ENCODE peak calls at places on chromosomes 12 and 14, in four cellular contexts. One of them, this sample, is unnamed. For H3K27me3 and H3K9me3, the result is how much of the 10 kb centered on the place peaks cover.

GRCh38 chr12:6372403-6373003 is 2.9 kb downstream of the SCNN1A start:
- DNase-seq in fibroblast of lung: peak
- DNase-seq in heart left ventricle: no peak
- DNase-seq in ovary: peak
- DNase-seq in this sample: no peak

GRCh38 chr12:51591020-51591901 is at the start of gene SCN8A:
- DNase-seq in fibroblast of lung: peak
- DNase-seq in heart left ventricle: peak
- DNase-seq in ovary: peak
- DNase-seq in this sample: no peak

GRCh38 chr12:12890815-12891645 is at the start of gene GPRC5A:
- DNase-seq in fibroblast of lung: peak
- DNase-seq in heart left ventricle: peak
- DNase-seq in ovary: peak
- DNase-seq in this sample: peak

GRCh38 chr14:104277416-104278213 is 139.2 kb downstream of the KIF26A start:
- DNase-seq in fibroblast of lung: no peak
- DNase-seq in heart left ventricle: peak
- DNase-seq in ovary: peak
- DNase-seq in this sample: no peak

GRCh38 chr12:44859998-44860689 is 16.0 kb downstream of the NELL2 start:
- DNase-seq in fibroblast of lung: no peak
- DNase-seq in heart left ventricle: no peak
- DNase-seq in ovary: no peak
- DNase-seq in this sample: no peak

GRCh38 chr14:90193925-90194324 is 62.4 kb upstream of the PSMC1 start:
- DNase-seq in fibroblast of lung: no peak
- DNase-seq in heart left ventricle: no peak
- DNase-seq in ovary: no peak
- DNase-seq in this sample: no peak

GRCh38 chr14:55309761-55310365 is 38.6 kb downstream of the FBXO34 start:
- DNase-seq in fibroblast of lung: no peak
- DNase-seq in heart left ventricle: no peak
- DNase-seq in ovary: no peak
- DNase-seq in this sample: no peak

GRCh38 chr12:90199008-90199407 is 490.4 kb upstream of the ATP2B1 start:
- DNase-seq in fibroblast of lung: peak
- DNase-seq in heart left ventricle: no peak
- DNase-seq in ovary: no peak
- DNase-seq in this sample: no peak

GRCh38 chr14:58100735-58101368 is 51.2 kb downstream of the ARMH4 start:
- DNase-seq in fibroblast of lung: peak
- DNase-seq in heart left ventricle: no peak
- DNase-seq in ovary: no peak
- DNase-seq in this sample: no peak

GRCh38 chr14:76829650-76830421 is 3.6 kb downstream of the LRRC74A start:
- DNase-seq in fibroblast of lung: no peak
- DNase-seq in heart left ventricle: peak
- DNase-seq in ovary: no peak
- DNase-seq in this sample: peak

GRCh38 chr14:25394791-25395391 is 344.9 kb upstream of the STXBP6 start:
- DNase-seq in fibroblast of lung: no peak
- DNase-seq in heart left ventricle: no peak
- DNase-seq in ovary: no peak
- DNase-seq in this sample: no peak

GRCh38 chr12:42725839-42726238 is 136.3 kb upstream of the PRICKLE1 start:
- DNase-seq in fibroblast of lung: peak
- DNase-seq in heart left ventricle: no peak
- DNase-seq in ovary: no peak
- DNase-seq in this sample: no peak

GRCh38 chr14:79543966-79544365 is 667.3 kb downstream of the DIO2 start:
- DNase-seq in fibroblast of lung: peak
- DNase-seq in heart left ventricle: no peak
- DNase-seq in ovary: no peak
- DNase-seq in this sample: no peak

GRCh38 chr12:34397591-34398365 is 375.5 kb downstream of the ALG10 start:
- DNase-seq in fibroblast of lung: no peak
- DNase-seq in heart left ventricle: peak
- DNase-seq in ovary: peak
- DNase-seq in this sample: peak

DNA sequence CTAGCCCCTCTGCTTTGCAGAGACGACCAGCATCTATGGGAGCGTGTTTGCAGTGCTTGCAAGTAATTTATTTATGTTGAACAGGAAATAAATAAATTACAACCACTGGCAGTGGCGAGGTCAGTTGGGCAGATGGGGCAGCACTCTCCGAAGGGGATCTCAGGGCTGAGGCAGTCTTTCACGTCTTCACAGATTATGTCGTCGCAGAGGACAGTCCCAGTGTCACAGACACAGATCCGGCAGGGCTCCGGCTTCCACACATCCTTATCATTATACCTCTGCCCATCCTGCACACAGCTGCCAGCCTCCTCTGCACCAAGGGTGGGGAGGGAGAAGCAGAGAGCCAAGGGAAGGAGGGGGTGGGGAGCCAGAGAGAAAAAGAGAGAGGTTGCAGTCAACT is 4.5 kb downstream of the COL2A1 start:
- DNase-seq in fibroblast of lung: no peak
- DNase-seq in heart left ventricle: no peak
- DNase-seq in ovary: peak
- DNase-seq in this sample: no peak
- H3K27me3 ChIP-seq in fibroblast of lung: half or more
- H3K27me3 ChIP-seq in heart left ventricle: under half
- H3K27me3 ChIP-seq in ovary: under half
- H3K27me3 ChIP-seq in this sample: under half

GRCh38 chr12:55651314-55651703 is 14.6 kb downstream of the OR10P1 start:
- DNase-seq in fibroblast of lung: no peak
- DNase-seq in heart left ventricle: no peak
- DNase-seq in ovary: no peak
- DNase-seq in this sample: no peak
- H3K9me3 ChIP-seq in fibroblast of lung: under half
- H3K9me3 ChIP-seq in heart left ventricle: under half
- H3K9me3 ChIP-seq in ovary: under half
- H3K9me3 ChIP-seq in this sample: under half

GRCh38 chr14:97177016-97177415 is 379.8 kb downstream of the VRK1 start:
- DNase-seq in fibroblast of lung: no peak
- DNase-seq in heart left ventricle: no peak
- DNase-seq in ovary: no peak
- DNase-seq in this sample: no peak
- TF ChIP-seq CTCF in fibroblast of lung: no peak
- TF ChIP-seq CTCF in heart left ventricle: no peak
- TF ChIP-seq CTCF in ovary: no peak
- TF ChIP-seq CTCF in this sample: no peak

DNA sequence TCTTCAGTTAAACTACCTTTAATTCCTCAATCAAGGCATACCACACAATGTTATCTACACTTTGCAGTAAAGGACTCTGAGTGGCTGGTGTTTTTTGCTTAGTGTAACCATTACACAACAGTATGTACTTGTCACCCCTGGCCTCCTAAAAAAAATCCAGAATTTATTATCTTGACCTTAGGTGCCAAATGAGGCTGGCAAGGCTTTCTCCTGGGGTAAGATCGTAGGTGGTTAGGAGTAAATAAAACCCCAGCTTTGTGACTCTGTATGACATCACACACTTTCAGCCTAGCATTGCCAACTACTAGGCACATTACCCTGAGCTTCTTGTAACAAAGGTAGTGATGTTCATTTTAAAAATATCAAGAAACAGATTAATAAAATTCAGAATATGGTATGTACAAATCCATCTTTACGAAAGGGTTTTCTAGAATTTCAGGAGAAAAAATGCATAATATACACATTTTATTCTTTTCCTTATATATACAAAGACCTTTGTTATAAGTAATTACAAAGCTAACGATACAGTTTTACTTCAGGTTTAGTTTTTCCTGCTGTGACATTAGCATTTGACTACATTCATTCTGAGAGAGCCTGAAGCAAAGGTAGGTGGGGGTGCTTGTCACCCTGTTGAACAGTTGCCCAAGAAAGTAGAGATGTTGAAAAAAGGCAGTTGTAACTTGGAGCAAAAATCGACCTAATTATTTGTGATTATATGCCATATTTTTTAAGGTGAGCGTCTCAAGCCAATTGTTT is 13.5 kb downstream of the TCL1A start:
- DNase-seq in fibroblast of lung: no peak
- DNase-seq in heart left ventricle: no peak
- DNase-seq in ovary: no peak
- DNase-seq in this sample: no peak
- H3K27me3 ChIP-seq in fibroblast of lung: under half
- H3K27me3 ChIP-seq in heart left ventricle: under half
- H3K27me3 ChIP-seq in ovary: under half
- H3K27me3 ChIP-seq in this sample: under half

GRCh38 chr14:106547735-106548550 is 1021.6 kb downstream of the TMEM121 start:
- DNase-seq in fibroblast of lung: no peak
- DNase-seq in heart left ventricle: no peak
- DNase-seq in ovary: no peak
- DNase-seq in this sample: no peak
- H3K9me3 ChIP-seq in fibroblast of lung: under half
- H3K9me3 ChIP-seq in heart left ventricle: under half
- H3K9me3 ChIP-seq in ovary: under half
- H3K9me3 ChIP-seq in this sample: under half

DNA sequence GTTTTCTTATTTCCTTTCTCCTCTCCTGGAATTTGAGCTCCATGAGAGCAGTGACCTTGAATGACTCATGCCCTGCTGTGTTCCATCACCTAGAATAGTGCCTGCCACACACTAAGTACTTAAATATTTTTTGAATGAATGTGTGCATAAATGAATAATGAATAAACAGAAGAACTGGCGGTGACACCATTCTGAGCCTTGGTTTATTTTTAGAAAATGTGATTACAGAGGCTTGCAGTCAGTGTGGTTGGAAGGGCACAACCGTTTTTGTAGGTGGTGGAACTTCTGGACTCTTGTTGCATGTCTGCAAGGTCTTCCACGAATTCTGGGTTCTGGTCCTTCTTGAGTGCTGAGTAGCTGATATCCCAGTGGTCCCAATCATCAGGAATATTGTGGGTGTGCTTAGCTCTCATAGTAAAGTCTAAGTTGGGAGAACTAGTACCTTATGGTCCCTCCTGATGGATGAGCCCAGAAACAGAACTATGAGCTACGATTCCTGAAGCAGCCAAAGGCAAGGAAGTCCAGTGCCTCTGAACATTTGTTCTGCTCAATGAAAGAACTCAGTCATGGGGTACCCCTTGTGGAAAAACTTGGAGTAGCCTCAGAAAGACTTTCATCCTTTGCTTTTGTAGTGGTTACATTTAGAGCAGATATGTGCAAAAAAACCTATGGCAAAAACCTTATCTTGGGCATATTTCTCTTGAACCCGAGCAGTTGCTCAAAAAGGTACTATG is 28.8 kb upstream of the BHLHE41 start:
- DNase-seq in fibroblast of lung: peak
- DNase-seq in heart left ventricle: peak
- DNase-seq in ovary: no peak
- DNase-seq in this sample: no peak
- TF ChIP-seq CTCF in fibroblast of lung: peak
- TF ChIP-seq CTCF in heart left ventricle: peak
- TF ChIP-seq CTCF in ovary: no peak
- TF ChIP-seq CTCF in this sample: no peak

GRCh38 chr12:108457006-108457733 is 57.9 kb upstream of the FICD start:
- DNase-seq in fibroblast of lung: peak
- DNase-seq in heart left ventricle: no peak
- DNase-seq in ovary: no peak
- DNase-seq in this sample: peak

GRCh38 chr12:108455706-108456105 is 59.4 kb upstream of the FICD start:
- DNase-seq in fibroblast of lung: no peak
- DNase-seq in heart left ventricle: no peak
- DNase-seq in ovary: no peak
- DNase-seq in this sample: no peak

GRCh38 chr12:108454539-108455139 is 60.4 kb upstream of the FICD start:
- DNase-seq in fibroblast of lung: no peak
- DNase-seq in heart left ventricle: no peak
- DNase-seq in ovary: no peak
- DNase-seq in this sample: no peak

GRCh38 chr12:108459106-108459505 is 56.0 kb upstream of the FICD start:
- DNase-seq in fibroblast of lung: no peak
- DNase-seq in heart left ventricle: no peak
- DNase-seq in ovary: no peak
- DNase-seq in this sample: no peak

GRCh38 chr12:108457734-108458361 is 57.2 kb upstream of the FICD start:
- DNase-seq in fibroblast of lung: no peak
- DNase-seq in heart left ventricle: no peak
- DNase-seq in ovary: no peak
- DNase-seq in this sample: no peak
- H3K27me3 ChIP-seq in fibroblast of lung: under half
- H3K27me3 ChIP-seq in heart left ventricle: under half
- H3K27me3 ChIP-seq in ovary: under half
- H3K27me3 ChIP-seq in this sample: under half

GRCh38 chr14:74325446-74325845 is 22.7 kb upstream of the ABCD4 start:
- DNase-seq in fibroblast of lung: no peak
- DNase-seq in heart left ventricle: no peak
- DNase-seq in ovary: no peak
- DNase-seq in this sample: no peak
- H3K9me3 ChIP-seq in fibroblast of lung: under half
- H3K9me3 ChIP-seq in heart left ventricle: under half
- H3K9me3 ChIP-seq in ovary: under half
- H3K9me3 ChIP-seq in this sample: under half